ENCODE peak calls at places on chromosome 10, in nine cellular contexts. A is CD8-positive, alpha-beta T cell; J is ureter; G is posterior cingulate gyrus; L is NCI-H748 treated with DMSO at 0.1 percent for 48 hours; Y is head of caudate nucleus; N is astrocyte of the spinal cord; E is HCT116; K is adipocyte. C is an unnamed sample.
A peak's percentile ranks its signal among the peaks of the same experiment; 100 is the strongest.

GRCh38 chr10:81018898-81019890 is 481.5 kb downstream of the SH2D4B start:
- DNase-seq in A (no peak), J (peak; percentile 49), G (no peak), L (no peak), Y (peak; percentile 36), N (peak; percentile 54), E (peak; percentile 31), K (peak; percentile 61), C (no peak)

GRCh38 chr10:95526066-95526465 is 35.1 kb downstream of the SORBS1 start:
- DNase-seq in A (no peak), J (no peak), G (no peak), L (no peak), Y (no peak), N (no peak), E (no peak), K (no peak), C (no peak)

GRCh38 chr10:1268856-1269255 is 212.7 kb downstream of the WDR37 start:
- DNase-seq in A (no peak), J (peak; percentile 42), G (no peak), L (no peak), Y (no peak), N (no peak), E (no peak), K (no peak), C (no peak)

GRCh38 chr10:19750972-19751371 is 65.3 kb upstream of the PLXDC2 start:
- DNase-seq in A (no peak), J (no peak), G (no peak), L (no peak), Y (no peak), N (no peak), E (no peak), K (no peak), C (no peak)

GRCh38 chr10:122029503-122030199 is 40.7 kb downstream of the TACC2 start:
- DNase-seq in A (no peak), J (no peak), G (no peak), L (no peak), Y (no peak), N (no peak), E (no peak), K (no peak), C (no peak)

GRCh38 chr10:75038335-75038734 is 73.1 kb upstream of the SAMD8 start:
- DNase-seq in A (peak; percentile 36), J (peak; percentile 37), G (no peak), L (no peak), Y (no peak), N (peak; percentile 52), E (no peak), K (peak; percentile 71), C (no peak)

GRCh38 chr10:29141761-29142160 is 147.1 kb upstream of the LYZL1 start:
- DNase-seq in A (no peak), J (no peak), G (no peak), L (no peak), Y (no peak), N (peak; percentile 46), E (no peak), K (peak; percentile 79), C (no peak)

GRCh38 chr10:119860866-119861601 is 11.6 kb downstream of the MCMBP start:
- DNase-seq in A (no peak), J (no peak), G (no peak), L (no peak), Y (no peak), N (no peak), E (no peak), K (no peak), C (no peak)

GRCh38 chr10:86642499-86642898 is 11.8 kb upstream of the OPN4 start:
- DNase-seq in A (no peak), J (no peak), G (no peak), L (no peak), Y (no peak), N (peak; percentile 16), E (no peak), K (peak; percentile 36), C (no peak)

GRCh38 chr10:33274096-33274785 is 60.2 kb downstream of the NRP1 start:
- DNase-seq in A (no peak), J (no peak), G (no peak), L (no peak), Y (no peak), N (peak; percentile 51), E (no peak), K (no peak), C (no peak)

GRCh38 chr10:98267069-98267893 is 713 bp downstream of the LOXL4 start:
- DNase-seq in A (peak; percentile 42), J (no peak), G (no peak), L (no peak), Y (no peak), N (no peak), E (no peak), K (peak; percentile 22), C (no peak)

GRCh38 chr10:87973635-87974034 is 110.2 kb downstream of the PTEN start:
- DNase-seq in A (no peak), J (no peak), G (no peak), L (no peak), Y (no peak), N (peak; percentile 42), E (no peak), K (peak; percentile 48), C (no peak)

GRCh38 chr10:132355297-132355696 is 23.3 kb downstream of the LRRC27 start:
- DNase-seq in A (no peak), J (no peak), G (no peak), L (no peak), Y (no peak), N (no peak), E (no peak), K (no peak), C (no peak)

C was measured in activated gamma-delta T cell treated with Interleukin-2 at 50 U/mL for 16 hours.